ENCODE peak calls at places on chromosomes 16 and 17, in eight cellular contexts. D, N, C, W, V, F, U and O are unnamed samples.

GRCh38 chr16:2150418-2151187 is 2.2 kb downstream of the RAB26 start:
- DNase-seq in N (peak), C (no peak), F (peak), W (no peak), U (no peak), V (peak), D (peak), O (peak)

GRCh38 chr16:67555795-67556212 is 6.5 kb upstream of the CTCF start:
- DNase-seq in W (no peak), U (no peak), N (peak), D (peak), C (peak), F (peak), V (peak), O (peak)

GRCh38 chr17:77836557-77837041 is 121.9 kb upstream of the TNRC6C start:
- DNase-seq in W (no peak), D (peak), U (no peak), V (no peak), F (peak), C (no peak), N (peak), O (no peak)

GRCh38 chr17:68290268-68290954 is 516 bp downstream of the SLC16A6 start:
- DNase-seq in C (peak), W (peak), D (no peak), V (peak), U (no peak), N (no peak), F (no peak), O (peak)

GRCh38 chr17:42163113-42163512 is 8.3 kb upstream of the RAB5C start:
- DNase-seq in F (no peak), V (no peak), W (no peak), C (peak), U (no peak), D (no peak), N (no peak), O (peak)

GRCh38 chr17:29156781-29157180 is 23.4 kb downstream of the MYO18A start:
- DNase-seq in N (no peak), F (no peak), V (no peak), W (no peak), C (no peak), D (no peak), U (no peak), O (no peak)

GRCh38 chr16:68636818-68637217 is 8.3 kb upstream of the CDH3 start:
- DNase-seq in D (peak), V (no peak), U (no peak), N (no peak), W (no peak), F (peak), C (no peak), O (no peak)

GRCh38 chr16:4888428-4889135 is 41.3 kb downstream of the UBN1 start:
- DNase-seq in C (no peak), W (no peak), D (no peak), U (no peak), V (no peak), F (no peak), N (no peak), O (no peak)

GRCh38 chr17:80380068-80381061 is 34.6 kb upstream of the ENDOV start:
- DNase-seq in W (no peak), C (no peak), V (no peak), N (no peak), F (no peak), U (no peak), D (no peak), O (no peak)

GRCh38 chr17:41324180-41325075 is 8.9 kb upstream of the KRTAP17-1 start:
- DNase-seq in W (no peak), F (peak), C (no peak), D (peak), U (no peak), V (no peak), N (peak), O (no peak)

GRCh38 chr16:79838860-79839259 is 238.3 kb upstream of the MAF start:
- DNase-seq in D (no peak), W (no peak), V (no peak), N (no peak), U (no peak), F (no peak), C (no peak), O (no peak)

GRCh38 chr16:14098081-14098480 is 27.0 kb downstream of the MRTFB start:
- DNase-seq in W (no peak), F (peak), C (no peak), U (no peak), N (no peak), D (peak), V (no peak), O (no peak)

GRCh38 chr17:7213895-7214299 is 5.7 kb downstream of the DLG4 start:
- DNase-seq in N (peak), F (peak), D (peak), V (peak), U (no peak), C (peak), W (no peak), O (peak)

GRCh38 chr17:37110012-37110701 is 161.4 kb downstream of the AATF start:
- DNase-seq in U (no peak), C (no peak), V (no peak), F (no peak), N (no peak), D (no peak), W (no peak), O (no peak)

GRCh38 chr16:68062910-68063393 is 22.2 kb upstream of the NFATC3 start:
- DNase-seq in N (no peak), U (no peak), V (no peak), C (peak), D (no peak), F (no peak), W (no peak), O (no peak)

GRCh38 chr16:68072038-68072695 is 13.0 kb upstream of the NFATC3 start:
- DNase-seq in C (no peak), F (peak), U (no peak), V (no peak), D (peak), W (no peak), N (peak), O (no peak)

DNA sequence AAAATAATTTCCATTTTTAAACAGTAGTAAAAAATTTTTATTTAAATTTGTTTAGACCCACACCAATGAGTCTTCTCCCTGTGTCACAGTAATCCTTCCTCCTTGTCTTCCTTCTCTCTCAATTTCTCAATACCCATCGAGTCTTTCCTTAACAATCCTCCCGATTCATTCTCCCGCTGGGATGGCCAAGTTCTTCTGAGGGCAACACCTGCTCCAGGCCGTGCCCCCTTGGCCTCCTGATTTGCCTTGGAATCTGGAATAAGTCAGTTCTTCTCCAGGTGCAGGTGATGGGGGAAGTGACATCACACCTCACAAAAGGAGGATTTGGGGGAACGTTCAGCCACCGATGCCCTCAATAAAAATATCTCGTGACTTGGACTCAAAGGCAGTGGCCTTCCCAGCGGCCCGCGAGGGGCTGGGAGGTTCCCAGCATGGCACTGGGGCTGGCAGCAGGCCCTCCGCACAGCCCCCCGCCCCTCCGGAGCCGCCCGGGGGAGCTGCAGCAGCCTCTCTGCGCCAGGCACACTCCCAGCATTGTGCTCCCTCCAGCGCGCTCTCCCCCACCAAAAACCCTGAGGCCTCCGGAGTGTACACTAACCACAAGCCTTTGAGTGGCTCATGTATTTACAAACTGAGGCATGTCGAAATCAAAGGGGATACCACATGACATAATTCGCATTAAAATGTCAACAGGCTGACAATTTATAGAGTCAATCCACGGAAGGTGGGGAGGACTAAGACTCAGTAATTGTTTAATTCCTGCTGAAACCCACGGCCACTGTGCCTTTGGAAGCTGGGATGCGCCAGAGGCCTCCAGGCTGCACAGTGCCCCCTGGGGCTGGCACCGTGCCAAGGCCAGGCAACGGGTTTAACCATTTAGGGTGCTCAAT is 120.5 kb downstream of the ZFHX3 start:
- DNase-seq in W (no peak), U (peak), D (peak), N (peak), C (peak), V (peak), F (peak), O (no peak)
- TF ChIP-seq CTCF in W (no peak), U (peak), D (no peak), N (no peak), C (peak), V (peak), F (no peak), O (no peak)

GRCh38 chr17:50118076-50118827 is 11.7 kb downstream of the SAMD14 start:
- DNase-seq in W (no peak), C (no peak), D (no peak), U (no peak), V (no peak), F (no peak), N (no peak), O (no peak)
- H3K4me3 ChIP-seq in W (no peak), C (no peak), D (no peak), U (no peak), V (no peak), F (no peak), N (no peak), O (no peak)

GRCh38 chr16:89183463-89183862 is 11.9 kb downstream of the CDH15 start:
- DNase-seq in C (no peak), F (no peak), D (no peak), W (no peak), V (no peak), N (no peak), U (no peak), O (no peak)
- TF ChIP-seq CTCF in C (no peak), F (no peak), D (no peak), W (no peak), V (no peak), N (no peak), U (no peak), O (no peak)

GRCh38 chr16:57613514-57613913 is 14.9 kb upstream of the ADGRG1 start:
- DNase-seq in C (no peak), N (no peak), U (no peak), W (no peak), D (no peak), F (no peak), V (no peak), O (no peak)
- H3K4me3 ChIP-seq in C (no peak), N (no peak), U (no peak), W (no peak), D (no peak), F (no peak), V (no peak), O (no peak)

GRCh38 chr17:81403040-81403467 is 7.8 kb downstream of the BAHCC1 start:
- DNase-seq in C (no peak), F (peak), W (no peak), U (no peak), N (peak), D (no peak), V (peak), O (no peak)
- TF ChIP-seq CTCF in C (no peak), F (no peak), W (no peak), U (peak), N (peak), D (peak), V (peak), O (no peak)

GRCh38 chr17:8611671-8612298 is 18.7 kb downstream of the MYH10 start:
- DNase-seq in F (peak), U (no peak), V (no peak), C (no peak), N (peak), D (no peak), W (no peak), O (no peak)
- H3K4me3 ChIP-seq in F (peak), U (peak), V (no peak), C (no peak), N (peak), D (no peak), W (no peak), O (no peak)